ENCODE peak calls at places on chromosomes 11 and 22, in four cellular contexts. E is H1, L is stomach, M is body of pancreas. W is an unnamed sample.

GRCh38 chr11:57233702-57234101 is 3.3 kb downstream of the APLNR start:
- DNase-seq in E (no peak), L (no peak), M (no peak), W (no peak)

GRCh38 chr11:111298466-111299110 is at the start of gene POU2AF3:
- DNase-seq in E (no peak), L (no peak), M (no peak), W (no peak)

GRCh38 chr11:27421819-27422494 is 50.6 kb downstream of the LGR4 start:
- DNase-seq in E (no peak), L (no peak), M (no peak), W (no peak)

GRCh38 chr11:62556872-62557631 is 10.4 kb upstream of the AHNAK start:
- DNase-seq in E (no peak), L (no peak), M (no peak), W (peak; percentile 56)

GRCh38 chr22:31347251-31348008 is 1.3 kb upstream of the PATZ1 start:
- DNase-seq in E (no peak), L (peak; percentile 67), M (peak; percentile 67), W (peak; percentile 69)

GRCh38 chr11:19421134-19421533 is 180.4 kb upstream of the E2F8 start:
- DNase-seq in E (no peak), L (no peak), M (no peak), W (no peak)

GRCh38 chr11:13105237-13105844 is 96.2 kb downstream of the RASSF10 start:
- DNase-seq in E (no peak), L (peak; percentile 75), M (peak; percentile 28), W (peak; percentile 50)

GRCh38 chr11:120883404-120884135 is 140.3 kb upstream of the TBCEL start:
- DNase-seq in E (no peak), L (no peak), M (no peak), W (no peak)

DNA sequence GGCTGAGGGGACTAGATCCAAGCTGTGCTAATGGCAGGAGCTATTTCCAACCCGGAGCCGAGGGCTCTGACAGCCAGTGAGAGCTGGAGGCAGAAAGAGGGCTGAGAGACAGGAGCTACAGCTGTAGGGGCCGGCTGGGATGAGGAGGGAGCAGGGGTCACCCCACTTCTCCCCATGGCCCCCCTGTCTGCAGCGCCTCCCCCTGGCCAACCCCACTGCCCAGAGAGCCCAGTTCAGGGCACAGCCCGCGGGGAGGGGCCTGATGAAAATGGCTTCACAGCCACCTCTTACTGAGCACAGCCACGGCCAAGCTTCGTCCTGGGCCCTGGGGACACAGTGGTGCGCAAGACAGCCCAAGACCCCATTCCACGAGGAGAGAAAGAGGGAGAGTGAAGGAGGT is 27.9 kb downstream of the RPL3 start:
- DNase-seq in E (no peak), L (no peak), M (no peak), W (no peak)
- TF ChIP-seq CTCF in E (peak; percentile 37), L (no peak), M (no peak), W (no peak)

GRCh38 chr22:33056108-33056507 is 2.1 kb downstream of the SYN3 start:
- DNase-seq in E (no peak), L (no peak), M (no peak), W (no peak)
- H3K27me3 ChIP-seq in E (peaks cover 7% of the 10 kb centered on the region), L (peaks cover 85% of the 10 kb centered on the region), M (no peaks in the 10 kb centered on the region), W (no peaks in the 10 kb centered on the region)

GRCh38 chr11:34632105-34632780 is 11.3 kb downstream of the EHF start:
- DNase-seq in E (no peak), L (peak; percentile 59), M (peak; percentile 71), W (no peak)

GRCh38 chr11:34633990-34634725 is 13.3 kb downstream of the EHF start:
- DNase-seq in E (no peak), L (no peak), M (no peak), W (no peak)

GRCh38 chr11:34631297-34631696 is 10.4 kb downstream of the EHF start:
- DNase-seq in E (no peak), L (no peak), M (no peak), W (no peak)

GRCh38 chr11:34631737-34632104 is 10.8 kb downstream of the EHF start:
- DNase-seq in E (no peak), L (peak; percentile 68), M (peak; percentile 59), W (no peak)

GRCh38 chr11:34633640-34633989 is 12.7 kb downstream of the EHF start:
- DNase-seq in E (no peak), L (no peak), M (no peak), W (no peak)
- H3K4me3 ChIP-seq in E (no peak overlapping the region), L (no peak overlapping the region), M (no peak overlapping the region), W (no peak overlapping the region)

DNA sequence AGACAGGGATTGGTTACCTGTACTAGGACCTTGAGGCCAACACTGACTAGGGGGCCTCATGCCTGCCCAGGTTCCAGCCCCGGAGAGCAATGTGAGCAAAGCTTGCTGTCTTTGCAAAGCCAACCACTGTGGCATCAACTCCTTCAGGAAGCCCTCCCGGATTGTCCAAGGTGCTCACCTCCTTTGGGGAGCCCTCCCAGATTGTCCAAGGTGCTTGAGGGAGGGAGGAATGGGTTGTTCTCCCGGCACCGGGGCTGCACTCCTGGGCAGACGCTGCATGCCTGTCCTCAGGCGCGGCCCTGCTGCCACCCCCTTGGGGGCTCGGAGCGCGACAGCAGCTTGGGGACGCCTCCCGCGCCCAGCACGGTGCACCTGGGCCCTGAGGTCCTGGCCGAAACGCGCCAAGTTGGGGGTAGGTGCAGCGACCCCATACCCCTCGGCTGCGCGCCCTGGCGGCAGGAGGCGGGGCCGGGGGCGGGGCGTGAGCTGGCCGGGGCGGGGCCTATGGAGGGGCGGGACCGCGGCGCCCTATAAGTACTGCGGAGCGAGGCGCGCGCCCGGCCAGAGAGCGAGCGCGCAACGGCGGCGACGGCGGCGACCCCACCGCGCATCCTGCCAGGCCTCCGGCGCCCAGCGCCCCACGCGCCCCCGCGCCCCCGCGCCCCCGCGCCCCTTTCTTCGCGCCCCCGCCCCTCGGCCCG is at the start of gene CD81:
- DNase-seq in E (no peak), L (peak; percentile 53), M (peak; percentile 59), W (peak; percentile 75)
- TF ChIP-seq CTCF in E (no peak), L (no peak), M (no peak), W (no peak)

GRCh38 chr11:43555811-43556210 is 124.7 kb upstream of the HSD17B12 start:
- DNase-seq in E (no peak), L (no peak), M (peak; percentile 47), W (no peak)

GRCh38 chr11:43558056-43558455 is 122.5 kb upstream of the HSD17B12 start:
- DNase-seq in E (no peak), L (no peak), M (no peak), W (no peak)

GRCh38 chr11:43557553-43558031 is 122.9 kb upstream of the HSD17B12 start:
- DNase-seq in E (no peak), L (no peak), M (no peak), W (no peak)

GRCh38 chr11:43556269-43556668 is 124.3 kb upstream of the HSD17B12 start:
- DNase-seq in E (no peak), L (no peak), M (no peak), W (no peak)

DNA sequence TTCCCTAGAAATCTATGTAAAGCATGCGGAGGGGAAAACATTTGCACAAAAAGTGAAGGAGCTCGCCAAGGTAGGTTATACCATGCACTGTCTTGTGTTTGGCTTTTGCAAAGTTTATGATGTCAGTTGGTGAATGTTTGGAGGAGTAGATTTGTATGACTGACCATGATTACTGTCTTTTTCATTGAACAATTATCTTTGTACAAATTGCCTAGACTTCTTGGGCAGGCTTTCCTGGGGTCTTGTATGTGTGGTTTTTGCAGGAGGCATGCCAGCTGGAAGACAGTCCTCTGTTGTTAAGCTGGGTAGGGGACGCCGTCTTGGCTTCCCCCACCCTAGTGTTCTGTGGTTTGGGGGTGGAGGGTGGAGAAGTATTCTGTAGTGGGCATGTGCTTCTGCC is 123.6 kb upstream of the HSD17B12 start:
- DNase-seq in E (no peak), L (no peak), M (no peak), W (no peak)
- H3K27me3 ChIP-seq in E (peaks cover 5% of the 10 kb centered on the region), L (peaks cover 81% of the 10 kb centered on the region), M (no peaks in the 10 kb centered on the region), W (peaks cover 6% of the 10 kb centered on the region)

GRCh38 chr11:124865902-124866851 is 945 bp downstream of the ROBO3 start:
- DNase-seq in E (no peak), L (peak; percentile 59), M (no peak), W (no peak)
- H3K4me3 ChIP-seq in E (peak overlapping the region; percentile 50), L (peak overlapping the region; percentile 11), M (no peak overlapping the region), W (peak overlapping the region; percentile 37)

W was measured in Peyer's patch.